ENCODE peak calls at places on chromosomes 16 and 17, in ten cellular contexts. W is astrocyte, K is MM.1S, P is kidney, D is IMR-90, H is colonic mucosa, A is K562, X is Karpas-422, J is fibroblast of lung, B is PC-3. R is an unnamed sample.

GRCh38 chr17:71993363-71993762 is 127.5 kb upstream of the SOX9 start:
- DNase-seq in A (no peak), D (no peak), H (no peak), K (no peak), J (no peak), W (no peak), X (no peak), P (no peak), B (no peak), R (no peak)

GRCh38 chr17:27318228-27318627 is 24.3 kb downstream of the WSB1 start:
- DNase-seq in D (no peak), W (no peak), J (no peak), X (no peak), A (no peak), K (no peak), P (no peak), B (no peak), H (no peak), R (no peak)

GRCh38 chr16:87713469-87714229 is 52.1 kb downstream of the KLHDC4 start:
- DNase-seq in H (no peak), D (no peak), P (no peak), J (no peak), K (no peak), B (no peak), A (no peak), X (no peak), W (no peak), R (no peak)

GRCh38 chr17:14873996-14874395 is 391.1 kb downstream of the PMP22 start:
- DNase-seq in H (no peak), B (no peak), A (no peak), K (no peak), J (no peak), P (no peak), X (no peak), W (no peak), D (no peak), R (no peak)

GRCh38 chr17:34068506-34069035 is 186.5 kb upstream of the CCL2 start:
- DNase-seq in D (no peak), J (no peak), P (no peak), H (no peak), W (no peak), B (no peak), A (no peak), K (no peak), X (no peak), R (no peak)

GRCh38 chr17:39716879-39717536 is 13.3 kb downstream of the MIEN1 start:
- DNase-seq in D (no peak), X (no peak), A (no peak), H (peak; percentile 86), K (no peak), W (no peak), J (no peak), P (peak; percentile 58), B (no peak), R (no peak)

GRCh38 chr16:24976971-24977672 is 38.0 kb downstream of the ARHGAP17 start:
- DNase-seq in J (no peak), K (no peak), X (no peak), H (no peak), A (no peak), W (no peak), P (no peak), D (no peak), B (no peak), R (peak; percentile 35)

GRCh38 chr17:18960241-18960665 is 8.3 kb downstream of the SLC5A10 start:
- DNase-seq in D (no peak), K (no peak), W (no peak), H (no peak), P (peak; percentile 66), X (no peak), J (no peak), A (no peak), B (no peak), R (no peak)

GRCh38 chr17:74037320-74037719 is 166.2 kb upstream of the RPL38 start:
- DNase-seq in A (peak; percentile 13), J (peak; percentile 6), K (no peak), D (no peak), B (peak; percentile 44), W (no peak), X (no peak), P (no peak), H (no peak), R (peak; percentile 83)

GRCh38 chr17:8117980-8118768 is at the start of gene ALOXE3:
- DNase-seq in D (peak; percentile 64), H (peak; percentile 36), K (no peak), A (peak; percentile 31), P (peak; percentile 85), W (peak; percentile 63), X (no peak), J (peak; percentile 75), B (peak; percentile 90), R (peak; percentile 88)

GRCh38 chr17:12727076-12727750 is 61.5 kb downstream of the MYOCD start:
- DNase-seq in W (no peak), P (no peak), A (no peak), K (no peak), J (peak; percentile 43), X (no peak), H (no peak), B (peak; percentile 16), D (peak; percentile 95), R (no peak)

GRCh38 chr17:79022507-79022991 is 1.4 kb upstream of the C1QTNF1 start:
- DNase-seq in J (no peak), B (no peak), P (peak; percentile 67), K (no peak), A (no peak), H (no peak), W (no peak), D (no peak), X (no peak), R (peak; percentile 48)

GRCh38 chr16:89022051-89022836 is 45.2 kb upstream of the CBFA2T3 start:
- DNase-seq in X (no peak), J (no peak), D (no peak), P (peak; percentile 34), H (no peak), K (no peak), B (no peak), W (no peak), A (no peak), R (peak; percentile 52)

GRCh38 chr17:77387891-77388290 is 247.1 kb downstream of the SEC14L1 start:
- DNase-seq in A (no peak), D (no peak), H (no peak), X (no peak), W (no peak), K (no peak), J (no peak), P (no peak), B (no peak), R (no peak)

GRCh38 chr17:77386502-77387192 is 245.9 kb downstream of the SEC14L1 start:
- DNase-seq in K (no peak), H (no peak), X (no peak), A (no peak), W (no peak), D (no peak), P (no peak), J (no peak), B (no peak), R (no peak)

GRCh38 chr17:77390870-77391269 is 250.1 kb downstream of the SEC14L1 start:
- DNase-seq in B (no peak), D (no peak), H (no peak), A (no peak), X (no peak), W (no peak), J (peak; percentile 41), P (no peak), K (no peak), R (no peak)

GRCh38 chr17:77385750-77386501 is 245.2 kb downstream of the SEC14L1 start:
- DNase-seq in H (no peak), K (no peak), J (no peak), P (peak; percentile 91), B (no peak), X (no peak), A (peak; percentile 43), W (no peak), D (no peak), R (no peak)

GRCh38 chr17:77388384-77389306 is 247.9 kb downstream of the SEC14L1 start:
- DNase-seq in A (no peak), P (no peak), B (no peak), X (no peak), W (peak; percentile 57), J (peak; percentile 66), D (no peak), K (no peak), H (no peak), R (no peak)
- H3K4me1 ChIP-seq in A (peaks cover 54% of the 10 kb centered on the region), P (peaks cover 80% of the 10 kb centered on the region), B (peaks cover 28% of the 10 kb centered on the region), X (peaks cover 5% of the 10 kb centered on the region), W (peaks cover 70% of the 10 kb centered on the region), J (peaks cover 61% of the 10 kb centered on the region), D (peaks cover 76% of the 10 kb centered on the region), K (no peaks in the 10 kb centered on the region), H (peaks cover 31% of the 10 kb centered on the region), R (peaks cover 33% of the 10 kb centered on the region)

GRCh38 chr17:65558683-65559311 is 2.7 kb downstream of the AXIN2 start:
- DNase-seq in X (no peak), A (no peak), D (no peak), K (peak; percentile 13), W (no peak), P (no peak), J (no peak), B (no peak), H (peak; percentile 38), R (peak; percentile 82)
- H3K9ac ChIP-seq in X (no peak overlapping the region), A (no peak overlapping the region), D (no peak overlapping the region), K (peak overlapping the region; percentile 85), W (peak overlapping the region; percentile 70), P (no peak overlapping the region), J (no peak overlapping the region), B (no peak overlapping the region), H (no peak overlapping the region), R (peak overlapping the region; percentile 81)

GRCh38 chr17:75493476-75494129 is 21.7 kb downstream of the CASKIN2 start:
- DNase-seq in J (no peak), W (no peak), A (no peak), K (no peak), B (no peak), H (no peak), P (no peak), X (no peak), D (no peak), R (no peak)
- H3K36me3 ChIP-seq in J (peaks cover 16% of the 10 kb centered on the region), W (peaks cover 2% of the 10 kb centered on the region), A (peaks cover 44% of the 10 kb centered on the region), K (no peaks in the 10 kb centered on the region), B (peaks cover 12% of the 10 kb centered on the region), H (no peaks in the 10 kb centered on the region), P (peaks cover 45% of the 10 kb centered on the region), X (no peaks in the 10 kb centered on the region), D (peaks cover 57% of the 10 kb centered on the region), R (peaks cover 8% of the 10 kb centered on the region)

GRCh38 chr17:28717578-28718316 is at the start of gene RAB34:
- DNase-seq in W (peak; percentile 82), A (no peak), H (peak; percentile 50), X (no peak), J (peak; percentile 91), P (peak; percentile 95), K (no peak), D (peak; percentile 89), B (peak; percentile 80), R (peak; percentile 99)

GRCh38 chr17:28718317-28718672 is 627 bp upstream of the RAB34 start:
- DNase-seq in J (no peak), D (no peak), X (no peak), A (no peak), P (no peak), B (no peak), K (no peak), W (no peak), H (no peak), R (no peak)

GRCh38 chr17:28716740-28717577 is 709 bp downstream of the RAB34 start:
- DNase-seq in X (no peak), A (no peak), J (peak; percentile 48), P (peak; percentile 88), D (peak; percentile 19), H (peak; percentile 34), K (no peak), W (peak; percentile 10), B (peak; percentile 22), R (peak; percentile 79)

GRCh38 chr17:28720247-28720996 is 637 bp downstream of the RPL23A start:
- DNase-seq in X (peak; percentile 68), P (no peak), H (no peak), A (no peak), B (no peak), K (peak; percentile 58), W (no peak), J (no peak), D (no peak), R (no peak)

GRCh38 chr17:28718990-28719433 is 773 bp upstream of the RPL23A start:
- DNase-seq in B (no peak), A (no peak), D (no peak), K (no peak), H (no peak), X (no peak), W (no peak), J (no peak), P (no peak), R (no peak)
- H3K4me1 ChIP-seq in B (peaks cover 39% of the 10 kb centered on the region), A (peaks cover 32% of the 10 kb centered on the region), D (peaks cover 13% of the 10 kb centered on the region), K (no peaks in the 10 kb centered on the region), H (peaks cover 13% of the 10 kb centered on the region), X (peaks cover 32% of the 10 kb centered on the region), W (peaks cover 48% of the 10 kb centered on the region), J (peaks cover 10% of the 10 kb centered on the region), P (peaks cover 37% of the 10 kb centered on the region), R (peaks cover 6% of the 10 kb centered on the region)

R was measured in endodermal cell.